ENCODE peak calls at places on chromosome 21, in nine cellular contexts. A is breast epithelium; N is naive thymus-derived CD4-positive, alpha-beta T cell; L is IMR-90; W is stomach; P is left ventricle myocardium inferior; D is tibial nerve; T is colonic mucosa; R is Peyer's patch. B is an unnamed sample. For H3K9me3, the result is how much of the 10 kb centered on the place peaks cover.

GRCh38 chr21:43733060-43733459 is 14.1 kb downstream of the PDXK start:
- DNase-seq in A (no peak), N (no peak), L (no peak), W (no peak), P (no peak), D (no peak), T (no peak), R (no peak), B (no peak)

GRCh38 chr21:31682625-31683024 is 23.1 kb downstream of the SOD1 start:
- DNase-seq in A (no peak), N (no peak), L (peak), W (no peak), P (no peak), D (no peak), T (no peak), R (no peak), B (no peak)

GRCh38 chr21:43768868-43769167 is 7.3 kb downstream of the CSTB start:
- DNase-seq in A (no peak), N (no peak), L (no peak), W (no peak), P (no peak), D (no peak), T (no peak), R (no peak), B (no peak)

GRCh38 chr21:39451332-39452206 is at the start of gene SH3BGR:
- DNase-seq in A (peak), N (no peak), L (no peak), W (no peak), P (peak), D (no peak), T (peak), R (no peak), B (no peak)

GRCh38 chr21:43845386-43845785 is 19.6 kb upstream of the AGPAT3 start:
- DNase-seq in A (no peak), N (no peak), L (no peak), W (no peak), P (no peak), D (no peak), T (no peak), R (no peak), B (no peak)

GRCh38 chr21:38796426-38796825 is 9.3 kb upstream of the ETS2 start:
- DNase-seq in A (no peak), N (no peak), L (peak), W (no peak), P (no peak), D (no peak), T (no peak), R (no peak), B (no peak)

GRCh38 chr21:31201144-31201543 is 142.9 kb downstream of the TIAM1 start:
- DNase-seq in A (no peak), N (no peak), L (no peak), W (no peak), P (no peak), D (no peak), T (no peak), R (no peak), B (no peak)

GRCh38 chr21:34836103-34836932 is 167.5 kb downstream of the CLIC6 start:
- DNase-seq in A (no peak), N (no peak), L (peak), W (peak), P (no peak), D (peak), T (no peak), R (peak), B (no peak)

GRCh38 chr21:33901421-33902288 is 13.9 kb downstream of the ATP5PO start:
- DNase-seq in A (no peak), N (no peak), L (peak), W (no peak), P (no peak), D (peak), T (no peak), R (peak), B (peak)

GRCh38 chr21:22925032-22925431 is 1926.8 kb downstream of the NCAM2 start:
- DNase-seq in A (no peak), N (no peak), L (no peak), W (no peak), P (no peak), D (no peak), T (no peak), R (no peak), B (no peak)

GRCh38 chr21:25133939-25134338 is 473.3 kb downstream of the MRPL39 start:
- DNase-seq in A (no peak), N (no peak), L (peak), W (no peak), P (no peak), D (no peak), T (no peak), R (no peak), B (no peak)

GRCh38 chr21:39251326-39251725 is 62.1 kb downstream of the BRWD1 start:
- DNase-seq in A (no peak), N (no peak), L (peak), W (no peak), P (no peak), D (no peak), T (no peak), R (no peak), B (no peak)

GRCh38 chr21:43727571-43728466 is 8.9 kb downstream of the PDXK start:
- DNase-seq in A (no peak), N (no peak), L (peak), W (peak), P (peak), D (no peak), T (no peak), R (no peak), B (no peak)

GRCh38 chr21:35005077-35005476 is 44.0 kb downstream of the RUNX1 start:
- DNase-seq in A (no peak), N (no peak), L (peak), W (no peak), P (no peak), D (no peak), T (no peak), R (no peak), B (no peak)

GRCh38 chr21:34243562-34243961 is 120.2 kb upstream of the KCNE2 start:
- DNase-seq in A (no peak), N (peak), L (peak), W (peak), P (no peak), D (no peak), T (peak), R (peak), B (no peak)

GRCh38 chr21:46063734-46064680 is 33.9 kb upstream of the COL6A2 start:
- DNase-seq in A (no peak), N (no peak), L (no peak), W (peak), P (no peak), D (no peak), T (no peak), R (peak), B (no peak)

GRCh38 chr21:27532081-27532480 is 565.2 kb upstream of the ADAMTS5 start:
- DNase-seq in A (no peak), N (no peak), L (peak), W (no peak), P (no peak), D (no peak), T (peak), R (no peak), B (no peak)

GRCh38 chr21:31366825-31367224 is 22.8 kb upstream of the TIAM1 start:
- DNase-seq in A (no peak), N (no peak), L (peak), W (peak), P (no peak), D (no peak), T (no peak), R (no peak), B (no peak)

GRCh38 chr21:40386981-40387380 is 460.0 kb downstream of the DSCAM start:
- DNase-seq in A (no peak), N (no peak), L (no peak), W (no peak), P (no peak), D (no peak), T (no peak), R (no peak), B (no peak)

GRCh38 chr21:42094811-42095210 is 23.7 kb downstream of the UMODL1 start:
- DNase-seq in A (no peak), N (no peak), L (no peak), W (no peak), P (no peak), D (no peak), T (no peak), R (no peak), B (no peak)
- H3K9me3 ChIP-seq in A (under half), N (under half), L (under half), W (under half), P (under half), D (under half), T (under half), R (under half), B (under half)

DNA sequence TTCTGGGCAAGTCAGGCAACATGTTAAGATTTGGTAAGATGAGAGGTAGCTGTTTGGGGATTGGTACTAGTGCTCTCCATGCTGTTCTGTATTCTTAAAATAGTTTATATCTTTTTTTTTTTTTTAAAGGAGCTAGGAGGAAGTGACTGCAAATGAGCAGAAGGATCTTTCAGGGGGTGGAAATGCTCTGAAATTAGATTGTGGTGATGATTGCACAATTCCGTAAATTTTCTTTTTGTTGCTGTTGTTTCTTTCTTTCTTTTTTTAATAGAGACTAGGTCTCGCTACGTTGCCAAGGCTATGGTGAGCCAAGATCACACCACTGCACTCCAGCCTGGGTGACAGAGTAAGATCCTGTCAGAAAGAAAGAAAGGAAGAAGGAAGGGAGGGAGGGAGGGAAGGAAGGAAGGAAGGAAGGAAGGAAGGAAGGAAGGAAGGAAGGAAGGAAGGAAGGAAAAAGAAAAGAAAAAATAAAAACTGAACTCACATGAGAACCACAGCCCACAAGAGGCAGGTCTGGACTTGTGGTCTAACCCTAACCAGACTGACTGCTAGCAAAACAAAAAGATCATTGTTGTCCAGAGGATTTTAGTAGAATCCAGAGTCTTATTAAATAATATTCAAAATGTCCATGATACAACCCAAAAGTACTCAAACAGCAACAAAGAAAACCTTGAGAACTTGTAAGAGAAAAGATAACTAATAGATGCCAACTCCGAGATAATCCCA is 4.5 kb upstream of the ITGB2 start:
- DNase-seq in A (no peak), N (peak), L (peak), W (no peak), P (no peak), D (no peak), T (no peak), R (no peak), B (no peak)
- H3K9me3 ChIP-seq in A (under half), N (under half), L (under half), W (under half), P (under half), D (under half), T (under half), R (under half), B (under half)

GRCh38 chr21:29264721-29265120 is 34.0 kb upstream of the BACH1 start:
- DNase-seq in A (no peak), N (no peak), L (peak), W (no peak), P (no peak), D (no peak), T (no peak), R (no peak), B (no peak)
- H3K9me3 ChIP-seq in A (under half), N (under half), L (under half), W (under half), P (under half), D (under half), T (under half), R (under half), B (under half)

GRCh38 chr21:21801921-21802320 is 803.7 kb downstream of the NCAM2 start:
- DNase-seq in A (no peak), N (no peak), L (no peak), W (no peak), P (no peak), D (no peak), T (no peak), R (no peak), B (no peak)
- H3K9me3 ChIP-seq in A (under half), N (under half), L (under half), W (under half), P (under half), D (under half), T (under half), R (under half), B (under half)

GRCh38 chr21:36542312-36543101 is 62.6 kb upstream of the CLDN14 start:
- DNase-seq in A (no peak), N (no peak), L (no peak), W (peak), P (no peak), D (no peak), T (no peak), R (no peak), B (no peak)
- H3K9me3 ChIP-seq in A (under half), N (under half), L (under half), W (under half), P (under half), D (under half), T (under half), R (under half), B (under half)

GRCh38 chr21:23955130-23955873 is 1652.0 kb downstream of the MRPL39 start:
- DNase-seq in A (no peak), N (no peak), L (no peak), W (no peak), P (no peak), D (no peak), T (no peak), R (no peak), B (no peak)

GRCh38 chr21:23963454-23963853 is 1643.8 kb downstream of the MRPL39 start:
- DNase-seq in A (no peak), N (no peak), L (peak), W (no peak), P (no peak), D (no peak), T (no peak), R (no peak), B (no peak)

GRCh38 chr21:23960769-23961168 is 1646.5 kb downstream of the MRPL39 start:
- DNase-seq in A (no peak), N (no peak), L (no peak), W (no peak), P (no peak), D (no peak), T (no peak), R (no peak), B (no peak)
- H3K9me3 ChIP-seq in A (under half), N (under half), L (under half), W (under half), P (under half), D (under half), T (under half), R (under half), B (half or more)

GRCh38 chr21:14070968-14071367 is 139.8 kb downstream of the LIPI start:
- DNase-seq in A (no peak), N (no peak), L (no peak), W (no peak), P (no peak), D (no peak), T (no peak), R (no peak), B (no peak)
- H3K9me3 ChIP-seq in A (under half), N (under half), L (under half), W (under half), P (under half), D (under half), T (under half), R (under half), B (under half)

GRCh38 chr21:19224090-19224489 is 820.5 kb upstream of the TMPRSS15 start:
- DNase-seq in A (no peak), N (no peak), L (no peak), W (no peak), P (no peak), D (no peak), T (no peak), R (no peak), B (no peak)

GRCh38 chr21:19218163-19218562 is 814.6 kb upstream of the TMPRSS15 start:
- DNase-seq in A (no peak), N (no peak), L (no peak), W (no peak), P (no peak), D (no peak), T (no peak), R (no peak), B (no peak)
- H3K9me3 ChIP-seq in A (under half), N (under half), L (under half), W (under half), P (under half), D (under half), T (under half), R (under half), B (under half)